ENCODE peak calls at places on chromosome 10, in ten cellular contexts. B is B cell; D is fibroblast of lung; M is H54; P is cardiac muscle cell; X is activated naive CD4-positive, alpha-beta T cell; Y is ureter; N is stimulated activated CD4-positive, alpha-beta T cell treated with anti-CD3 and anti-CD28 coated beads, Interleukin-4, amount 100 ng/mL, for 24 hours; R is suprapubic skin; I is nephron progenitor cell. T is an unnamed sample.

GRCh38 chr10:23157691-23158369 is 34.3 kb upstream of the PTF1A start:
- DNase-seq in B (no peak), I (peak), P (peak), Y (no peak), R (no peak), D (peak), X (no peak), M (peak), N (peak), T (no peak)

GRCh38 chr10:36506696-36507477 is 618.5 kb upstream of the ANKRD30A start:
- DNase-seq in P (no peak), Y (no peak), R (no peak), I (no peak), M (no peak), B (no peak), X (no peak), N (no peak), D (no peak), T (no peak)

GRCh38 chr10:4717670-4718069 is 108.3 kb upstream of the AKR1E2 start:
- DNase-seq in X (no peak), M (no peak), B (no peak), R (no peak), Y (no peak), D (no peak), P (no peak), N (no peak), I (no peak), T (no peak)

GRCh38 chr10:44969854-44970253 is 8.8 kb downstream of the DEPP1 start:
- DNase-seq in P (no peak), N (no peak), B (no peak), M (no peak), R (peak), X (no peak), D (no peak), I (no peak), Y (no peak), T (no peak)

GRCh38 chr10:73780966-73781365 is 882 bp upstream of the CHCHD1 start:
- DNase-seq in Y (no peak), I (no peak), N (no peak), P (no peak), B (no peak), M (no peak), D (no peak), X (no peak), R (no peak), T (no peak)

GRCh38 chr10:63671317-63671937 is 150.2 kb downstream of the REEP3 start:
- DNase-seq in D (peak), X (no peak), N (no peak), M (no peak), Y (no peak), P (no peak), I (no peak), R (no peak), B (no peak), T (no peak)

GRCh38 chr10:116787018-116787674 is 44.8 kb upstream of the HSPA12A start:
- DNase-seq in P (no peak), D (no peak), I (no peak), B (no peak), M (no peak), R (no peak), Y (no peak), N (no peak), X (no peak), T (no peak)

GRCh38 chr10:32445036-32445435 is 904 bp upstream of the CCDC7 start:
- DNase-seq in Y (no peak), M (no peak), B (no peak), R (no peak), P (no peak), X (no peak), N (no peak), D (no peak), I (no peak), T (no peak)

GRCh38 chr10:92591550-92592140 is 1.3 kb upstream of the KIF11 start:
- DNase-seq in M (peak), Y (peak), B (peak), P (peak), X (peak), R (peak), I (peak), N (peak), D (peak), T (no peak)